ENCODE peak calls at places on chromosomes 2 and 18, in six cellular contexts. One of them, this sample, is unnamed.
A peak's percentile ranks its signal among the peaks of the same experiment; 100 is the strongest.

GRCh38 chr18:9103488-9103887 is 989 bp downstream of the NDUFV2 start:
- DNase-seq in NCI-H1417: peak; percentile 67
- DNase-seq in WERI-Rb-1: no peak
- DNase-seq in CD8-positive, alpha-beta memory T cell: no peak
- DNase-seq in A549: no peak
- DNase-seq in kidney tubule cell: peak; percentile 11
- DNase-seq in this sample: peak; percentile 51

GRCh38 chr2:37833420-37833819 is 91.7 kb upstream of the RMDN2 start:
- DNase-seq in A549: no peak
- DNase-seq in WERI-Rb-1: no peak
- DNase-seq in kidney tubule cell: no peak
- DNase-seq in CD8-positive, alpha-beta memory T cell: no peak
- DNase-seq in NCI-H1417: peak; percentile 22
- DNase-seq in this sample: no peak

GRCh38 chr2:153953761-153954160 is 82.0 kb downstream of the GALNT13 start:
- DNase-seq in CD8-positive, alpha-beta memory T cell: no peak
- DNase-seq in WERI-Rb-1: no peak
- DNase-seq in A549: no peak
- DNase-seq in kidney tubule cell: no peak
- DNase-seq in NCI-H1417: no peak
- DNase-seq in this sample: no peak

GRCh38 chr2:102143450-102143985 is 972 bp downstream of the IL1R1 start:
- DNase-seq in A549: no peak
- DNase-seq in kidney tubule cell: no peak
- DNase-seq in WERI-Rb-1: no peak
- DNase-seq in CD8-positive, alpha-beta memory T cell: no peak
- DNase-seq in NCI-H1417: no peak
- DNase-seq in this sample: peak; percentile 57

GRCh38 chr2:18369750-18370149 is 190.7 kb downstream of the RDH14 start:
- DNase-seq in NCI-H1417: no peak
- DNase-seq in kidney tubule cell: no peak
- DNase-seq in A549: no peak
- DNase-seq in CD8-positive, alpha-beta memory T cell: no peak
- DNase-seq in WERI-Rb-1: no peak
- DNase-seq in this sample: peak; percentile 92

GRCh38 chr2:18009891-18010290 is 131.4 kb downstream of the KCNS3 start:
- DNase-seq in kidney tubule cell: no peak
- DNase-seq in A549: no peak
- DNase-seq in NCI-H1417: no peak
- DNase-seq in CD8-positive, alpha-beta memory T cell: no peak
- DNase-seq in WERI-Rb-1: no peak
- DNase-seq in this sample: no peak

GRCh38 chr2:86646329-86646728 is 22.7 kb upstream of the RNF103 start:
- DNase-seq in kidney tubule cell: no peak
- DNase-seq in NCI-H1417: no peak
- DNase-seq in CD8-positive, alpha-beta memory T cell: no peak
- DNase-seq in WERI-Rb-1: no peak
- DNase-seq in A549: no peak
- DNase-seq in this sample: no peak

GRCh38 chr2:43193996-43194869 is 32.2 kb downstream of the ZFP36L2 start:
- DNase-seq in WERI-Rb-1: peak; percentile 29
- DNase-seq in kidney tubule cell: peak; percentile 91
- DNase-seq in NCI-H1417: no peak
- DNase-seq in A549: peak; percentile 85
- DNase-seq in CD8-positive, alpha-beta memory T cell: no peak
- DNase-seq in this sample: no peak

GRCh38 chr2:99651930-99652670 is 162.3 kb upstream of the REV1 start:
- DNase-seq in A549: no peak
- DNase-seq in WERI-Rb-1: no peak
- DNase-seq in kidney tubule cell: peak; percentile 69
- DNase-seq in CD8-positive, alpha-beta memory T cell: no peak
- DNase-seq in NCI-H1417: no peak
- DNase-seq in this sample: no peak

This sample was measured in lung microvascular endothelial cell.